ENCODE peak calls at places on chromosomes 6 and 20, in five cellular contexts. N is effector CD4-positive, alpha-beta T cell; J is stimulated activated CD8-positive, alpha-beta memory T cell treated with anti-CD3 and anti-CD28 coated beads, Interleukin-15, amount 100 ng/mL, for 24 hours; G is GM10248; P is GM04504. R is an unnamed sample.

GRCh38 chr20:3420211-3420707 is 12.8 kb upstream of the DNAAF9 start:
- DNase-seq in J (no peak), G (peak), N (no peak), P (peak), R (no peak)

GRCh38 chr6:40077315-40077714 is 143.1 kb upstream of the MOCS1 start:
- DNase-seq in P (no peak), J (no peak), N (no peak), G (no peak), R (no peak)

GRCh38 chr6:166450167-166450873 is 67.6 kb upstream of the MPC1 start:
- DNase-seq in P (no peak), N (no peak), G (no peak), J (no peak), R (no peak)

GRCh38 chr20:14418441-14418840 is 81.0 kb upstream of the FLRT3 start:
- DNase-seq in G (no peak), J (no peak), P (no peak), N (no peak), R (no peak)

GRCh38 chr20:43515628-43516027 is 8.1 kb downstream of the L3MBTL1 start:
- DNase-seq in J (no peak), P (no peak), G (no peak), N (no peak), R (no peak)

GRCh38 chr20:59835448-59836395 is 97.7 kb downstream of the SYCP2 start:
- DNase-seq in J (no peak), P (no peak), N (no peak), G (peak), R (no peak)

GRCh38 chr6:70112686-70113570 is 190.0 kb downstream of the COL9A1 start:
- DNase-seq in P (no peak), N (no peak), G (no peak), J (no peak), R (no peak)

GRCh38 chr20:33947709-33948295 is 45.9 kb upstream of the RALY start:
- DNase-seq in N (peak), P (no peak), G (no peak), J (no peak), R (no peak)

GRCh38 chr6:3195377-3195694 is 32.1 kb downstream of the TUBB2B start:
- DNase-seq in J (no peak), G (no peak), N (no peak), P (no peak), R (no peak)

GRCh38 chr6:152295346-152295745 is 341.8 kb downstream of the SYNE1 start:
- DNase-seq in N (no peak), G (no peak), J (no peak), P (peak), R (no peak)

GRCh38 chr6:56292505-56293181 is 45.3 kb upstream of the COL21A1 start:
- DNase-seq in P (peak), J (no peak), G (peak), N (no peak), R (no peak)

GRCh38 chr20:48460681-48461080 is 367.1 kb downstream of the PREX1 start:
- DNase-seq in G (no peak), P (no peak), N (no peak), J (no peak), R (no peak)

GRCh38 chr20:1964061-1964460 is 29.8 kb downstream of the PDYN start:
- DNase-seq in J (no peak), N (no peak), P (no peak), G (no peak), R (no peak)

GRCh38 chr6:37520926-37521325 is 21.2 kb upstream of the CCDC167 start:
- DNase-seq in J (no peak), P (no peak), G (no peak), N (no peak), R (no peak)

GRCh38 chr6:123171341-123171740 is 175.3 kb downstream of the CLVS2 start:
- DNase-seq in J (no peak), N (no peak), G (no peak), P (no peak), R (no peak)

GRCh38 chr6:54525731-54526130 is 217.5 kb downstream of the TINAG start:
- DNase-seq in J (no peak), G (no peak), N (no peak), P (peak), R (no peak)

GRCh38 chr20:23776067-23776771 is 25.5 kb upstream of the CST1 start:
- DNase-seq in N (no peak), P (no peak), G (no peak), J (no peak), R (no peak)

GRCh38 chr6:117264487-117265424 is 602 bp upstream of the VGLL2 start:
- DNase-seq in P (no peak), N (no peak), G (peak), J (no peak), R (no peak)

GRCh38 chr6:13113956-13114593 is 214.3 kb downstream of the TBC1D7 start:
- DNase-seq in N (no peak), J (no peak), P (no peak), G (no peak), R (no peak)

GRCh38 chr6:17506962-17507361 is 93.1 kb upstream of the FAM8A1 start:
- DNase-seq in P (no peak), J (no peak), G (no peak), N (no peak), R (no peak)

GRCh38 chr20:2282181-2282580 is 13.6 kb upstream of the TGM3 start:
- DNase-seq in P (no peak), N (no peak), G (no peak), J (no peak), R (no peak)

GRCh38 chr20:24502184-24502583 is 32.8 kb downstream of the SYNDIG1 start:
- DNase-seq in J (no peak), G (no peak), N (no peak), P (peak), R (no peak)

GRCh38 chr6:30747300-30747687 is 2.9 kb upstream of the IER3 start:
- DNase-seq in J (no peak), N (no peak), P (no peak), G (no peak), R (no peak)

GRCh38 chr6:80165143-80165542 is 58.7 kb downstream of the BCKDHB start:
- DNase-seq in P (no peak), G (peak), N (no peak), J (no peak), R (no peak)

GRCh38 chr6:34143884-34144580 is 1.9 kb downstream of the GRM4 start:
- DNase-seq in N (peak), G (no peak), J (no peak), P (no peak), R (no peak)

GRCh38 chr20:47320990-47321805 is 35.3 kb downstream of the ZMYND8 start:
- DNase-seq in G (no peak), J (no peak), P (no peak), N (no peak), R (no peak)

GRCh38 chr20:47805951-47806350 is 20.7 kb upstream of the SULF2 start:
- DNase-seq in J (no peak), P (no peak), N (no peak), G (no peak), R (no peak)

GRCh38 chr20:7579888-7580287 is 360.4 kb downstream of the HAO1 start:
- DNase-seq in P (no peak), J (no peak), N (no peak), G (no peak), R (no peak)

GRCh38 chr20:40230486-40230885 is 458.6 kb downstream of the MAFB start:
- DNase-seq in P (no peak), G (no peak), J (no peak), N (no peak), R (no peak)

GRCh38 chr6:110495949-110496348 is 19.5 kb upstream of the SLC22A16 start:
- DNase-seq in J (no peak), N (no peak), P (no peak), G (no peak), R (no peak)

GRCh38 chr20:36063916-36064660 is 90.5 kb upstream of the EPB41L1 start:
- DNase-seq in G (no peak), N (no peak), P (no peak), J (no peak), R (no peak)

GRCh38 chr20:34088871-34089479 is 23.1 kb downstream of the EIF2S2 start:
- DNase-seq in P (no peak), G (no peak), N (no peak), J (no peak), R (no peak)

GRCh38 chr6:1223312-1223603 is 88.6 kb upstream of the FOXQ1 start:
- DNase-seq in J (no peak), G (no peak), N (no peak), P (no peak), R (no peak)

GRCh38 chr20:38725959-38726848 is 1.9 kb downstream of the SLC32A1 start:
- DNase-seq in N (no peak), P (no peak), G (peak), J (no peak), R (no peak)

GRCh38 chr6:21053612-21054011 is 519.4 kb downstream of the CDKAL1 start:
- DNase-seq in G (no peak), J (no peak), N (no peak), P (no peak), R (no peak)

GRCh38 chr20:40868568-40869223 is 159.9 kb upstream of the TOP1 start:
- DNase-seq in N (no peak), P (peak), J (no peak), G (no peak), R (no peak)

GRCh38 chr6:85129881-85130280 is 320.0 kb upstream of the NT5E start:
- DNase-seq in P (no peak), G (no peak), N (no peak), J (no peak), R (no peak)

GRCh38 chr6:165556116-165556843 is 106.8 kb downstream of the PDE10A start:
- DNase-seq in P (no peak), J (no peak), N (no peak), G (no peak), R (no peak)

GRCh38 chr6:28811873-28812272 is 111.9 kb downstream of the TRIM27 start:
- DNase-seq in P (no peak), N (no peak), G (no peak), J (no peak), R (no peak)

R was measured in omental fat pad.